ENCODE peak calls at places on chromosomes 13 and 19, in four cellular contexts. C is SK-N-SH, R is A549, T is stomach. K is an unnamed sample.

GRCh38 chr19:1249298-1249989 is 1.1 kb downstream of the MIDN start:
- DNase-seq in R (no peak), C (peak; percentile 92), T (peak; percentile 98), K (peak; percentile 94)

GRCh38 chr19:45423033-45423588 is 606 bp downstream of the ERCC1 start:
- DNase-seq in R (peak; percentile 7), C (no peak), T (no peak), K (peak; percentile 98)

GRCh38 chr19:12838182-12838890 is at the start of gene MAST1:
- DNase-seq in T (peak; percentile 50), R (no peak), C (peak; percentile 94), K (no peak)

GRCh38 chr13:79541426-79542049 is 60.6 kb downstream of the NDFIP2 start:
- DNase-seq in C (peak; percentile 21), R (peak; percentile 9), T (no peak), K (no peak)

GRCh38 chr13:77519808-77520207 is 15.7 kb upstream of the SCEL start:
- DNase-seq in C (no peak), R (no peak), T (no peak), K (no peak)

GRCh38 chr13:28741080-28741479 is 22.3 kb upstream of the SLC46A3 start:
- DNase-seq in T (no peak), R (no peak), C (no peak), K (no peak)

GRCh38 chr13:22926176-22927007 is 254.4 kb upstream of the SGCG start:
- DNase-seq in C (no peak), T (no peak), R (no peak), K (peak; percentile 82)

GRCh38 chr19:35251456-35251855 is 2.7 kb downstream of the LSR start:
- DNase-seq in R (no peak), C (no peak), T (no peak), K (no peak)

GRCh38 chr19:38875656-38876345 is 2.3 kb downstream of the RINL start:
- DNase-seq in R (no peak), C (no peak), T (no peak), K (no peak)

GRCh38 chr13:43267916-43268315 is 244.5 kb downstream of the DNAJC15 start:
- DNase-seq in R (no peak), C (no peak), T (no peak), K (no peak)

GRCh38 chr13:43266953-43267615 is 243.7 kb downstream of the DNAJC15 start:
- DNase-seq in C (no peak), T (no peak), R (no peak), K (no peak)

GRCh38 chr13:43270043-43270830 is 246.9 kb downstream of the DNAJC15 start:
- DNase-seq in T (no peak), R (no peak), C (no peak), K (no peak)

GRCh38 chr13:43268632-43269031 is 245.2 kb downstream of the DNAJC15 start:
- DNase-seq in C (no peak), R (no peak), T (no peak), K (no peak)

DNA sequence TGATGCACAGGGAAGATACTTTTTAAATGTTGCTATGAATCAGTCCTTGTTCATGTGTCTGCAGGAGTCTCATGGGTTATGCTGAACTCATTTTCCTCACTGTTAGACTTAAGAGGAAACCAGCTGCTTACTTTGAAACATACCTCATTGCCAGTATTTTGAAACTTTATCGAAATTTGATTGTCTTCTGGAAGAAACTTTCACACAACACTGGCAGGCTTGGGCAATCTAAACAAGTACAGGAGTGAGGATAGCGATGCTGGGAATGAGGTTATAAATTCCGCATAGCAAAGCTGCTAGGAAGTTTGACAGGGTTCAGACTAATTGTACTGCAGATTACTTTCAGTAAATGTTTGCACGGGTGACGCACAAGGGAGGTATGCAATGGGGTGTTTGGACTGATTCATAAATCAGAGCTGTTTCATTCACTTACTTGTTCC is 245.7 kb downstream of the DNAJC15 start:
- DNase-seq in R (peak; percentile 34), T (peak; percentile 70), C (no peak), K (peak; percentile 26)
- TF ChIP-seq EP300 in R (no peak), T (peak; percentile 74), C (peak; percentile 62), K (no peak)

GRCh38 chr19:50957587-50957986 is 4.7 kb upstream of the KLK5 start:
- DNase-seq in T (no peak), R (no peak), C (no peak), K (no peak)

GRCh38 chr19:50947123-50947522 is 5.7 kb downstream of the KLK5 start:
- DNase-seq in R (no peak), T (no peak), C (no peak), K (no peak)

GRCh38 chr19:50949792-50950320 is 3.0 kb downstream of the KLK5 start:
- DNase-seq in C (no peak), T (no peak), R (no peak), K (no peak)

DNA sequence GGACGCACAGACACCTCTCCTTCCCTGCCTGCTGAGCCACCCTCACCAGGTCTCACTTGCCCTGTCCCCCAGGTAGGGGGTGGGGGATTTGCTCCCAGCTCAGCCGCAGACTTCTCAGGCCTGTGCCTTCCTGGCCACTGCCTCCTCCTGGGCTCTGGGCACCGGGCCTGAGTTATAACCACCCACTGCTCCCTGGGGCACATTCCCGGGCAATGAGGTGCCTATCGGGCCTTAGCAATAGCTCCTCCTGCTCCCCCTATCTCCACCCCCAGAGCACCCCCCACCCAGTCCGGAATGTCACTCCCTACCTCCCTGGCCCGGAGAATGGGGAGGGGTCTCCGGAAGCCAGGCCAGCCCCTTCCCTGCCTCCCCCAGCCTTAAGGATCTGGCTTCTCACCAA is at the start of gene KLK5:
- DNase-seq in C (no peak), T (no peak), R (no peak), K (no peak)
- H3K4me3 ChIP-seq in C (no peak within 1 kb of the TSS), T (no peak within 1 kb of the TSS), R (no peak within 1 kb of the TSS), K (no peak within 1 kb of the TSS)

GRCh38 chr19:48780684-48781391 is 25.5 kb downstream of the FGF21 start:
- DNase-seq in C (no peak), R (no peak), T (peak; percentile 54), K (no peak)
- TF ChIP-seq EP300 in C (no peak), R (no peak), T (no peak), K (no peak)

DNA sequence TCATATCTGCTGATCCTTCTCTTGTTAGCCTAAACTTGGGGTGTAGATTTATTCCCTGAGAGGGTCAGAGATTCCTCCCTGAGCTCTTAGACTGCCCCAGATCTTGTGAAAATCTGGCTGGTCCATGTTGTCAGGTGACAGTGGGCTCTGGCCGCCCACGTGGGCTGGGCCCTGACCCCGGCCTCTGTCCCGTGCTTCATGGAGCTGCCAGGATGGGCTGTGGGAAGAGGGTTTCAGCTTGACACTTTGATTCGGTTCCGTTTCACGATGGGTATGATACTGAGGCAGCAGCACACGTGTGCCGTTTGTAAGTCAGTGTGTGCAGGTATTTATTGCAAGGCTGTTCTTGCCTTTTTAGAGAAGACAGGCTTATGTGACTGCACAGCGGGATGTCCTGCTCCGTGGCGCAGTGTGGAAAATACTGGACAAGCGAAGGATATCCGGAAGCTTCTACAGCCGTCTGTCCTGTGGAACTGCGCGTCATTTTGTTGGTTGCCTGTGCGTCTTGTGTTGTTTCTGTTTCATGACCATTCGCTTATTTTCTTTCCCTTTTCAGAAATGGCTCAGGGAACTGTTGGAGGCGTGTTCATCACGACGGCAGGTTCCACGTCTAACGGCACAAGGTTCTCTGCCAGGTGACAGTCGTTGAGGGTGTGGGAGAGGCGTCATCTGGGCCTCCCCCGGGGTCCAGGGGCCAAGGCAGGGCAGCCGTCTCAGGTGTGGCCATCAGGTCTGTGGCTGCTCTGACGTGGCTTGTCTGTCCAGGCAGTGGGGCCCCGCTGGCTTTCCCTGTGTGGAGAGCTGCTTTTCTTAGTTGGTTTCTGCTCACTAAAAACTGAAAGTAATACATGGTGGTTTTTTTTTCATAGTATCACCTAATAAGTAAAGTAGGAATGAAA is 20.5 kb downstream of the ATP4B start:
- DNase-seq in R (no peak), T (no peak), C (no peak), K (peak; percentile 5)
- H3K4me3 ChIP-seq in R (no peak overlapping the region), T (no peak overlapping the region), C (no peak overlapping the region), K (no peak overlapping the region)

GRCh38 chr19:7337380-7338194 is 11.2 kb upstream of the ARHGEF18 start:
- DNase-seq in C (no peak), T (no peak), R (no peak), K (no peak)
- TF ChIP-seq EP300 in C (no peak), T (no peak), R (no peak), K (no peak)

DNA sequence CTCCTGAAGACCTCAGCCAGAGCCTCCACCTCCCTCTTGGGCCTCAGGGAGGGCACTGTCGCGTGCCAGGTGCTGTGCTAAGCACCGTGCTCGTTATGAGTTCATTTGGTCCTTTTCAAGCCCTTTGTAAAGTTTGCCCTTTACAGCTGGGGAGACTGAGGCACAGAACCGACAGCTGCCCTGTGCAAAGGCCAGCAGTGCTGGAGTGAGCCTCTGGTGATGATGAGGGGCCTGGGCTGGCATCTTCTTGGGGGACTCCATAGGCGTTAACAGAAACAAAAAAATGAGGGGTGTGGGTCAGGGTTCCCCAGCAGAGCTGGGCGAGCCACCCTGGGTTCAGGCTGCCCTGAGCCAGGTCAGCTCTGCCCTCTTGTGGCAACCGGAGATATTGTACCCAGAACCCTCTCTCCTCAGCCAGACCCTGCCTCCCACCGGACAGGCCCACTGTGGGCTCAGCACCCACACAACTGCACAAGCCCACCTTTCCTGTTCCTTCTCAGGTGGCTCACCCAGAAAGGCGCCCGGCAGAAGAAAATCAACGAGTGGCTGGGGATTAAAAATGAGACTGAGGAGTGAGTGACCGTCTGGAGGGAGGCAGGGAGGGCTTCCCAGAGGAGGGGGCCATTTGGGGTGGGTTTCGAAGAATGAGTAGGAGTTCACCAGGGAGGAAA is 5.5 kb upstream of the IFI30 start:
- DNase-seq in C (peak; percentile 94), R (peak; percentile 81), T (peak; percentile 59), K (no peak)
- H3K4me3 ChIP-seq in C (no peak overlapping the region), R (no peak overlapping the region), T (no peak overlapping the region), K (no peak overlapping the region)

GRCh38 chr19:5686326-5686646 is 3.8 kb upstream of the RPL36 start:
- DNase-seq in C (no peak), R (no peak), T (no peak), K (no peak)

GRCh38 chr19:5684694-5685430 is 4.0 kb downstream of the HSD11B1L start:
- DNase-seq in R (no peak), C (no peak), T (no peak), K (peak; percentile 47)

GRCh38 chr19:5687360-5688198 is 2.5 kb upstream of the RPL36 start:
- DNase-seq in C (peak; percentile 40), R (no peak), T (no peak), K (peak; percentile 68)

GRCh38 chr19:5683177-5683886 is 2.5 kb downstream of the HSD11B1L start:
- DNase-seq in T (no peak), R (no peak), C (no peak), K (no peak)

GRCh38 chr19:5686647-5687359 is 3.3 kb upstream of the RPL36 start:
- DNase-seq in C (peak; percentile 99), R (peak; percentile 74), T (peak; percentile 99), K (peak; percentile 98)
- TF ChIP-seq EP300 in C (no peak), R (no peak), T (no peak), K (no peak)

DNA sequence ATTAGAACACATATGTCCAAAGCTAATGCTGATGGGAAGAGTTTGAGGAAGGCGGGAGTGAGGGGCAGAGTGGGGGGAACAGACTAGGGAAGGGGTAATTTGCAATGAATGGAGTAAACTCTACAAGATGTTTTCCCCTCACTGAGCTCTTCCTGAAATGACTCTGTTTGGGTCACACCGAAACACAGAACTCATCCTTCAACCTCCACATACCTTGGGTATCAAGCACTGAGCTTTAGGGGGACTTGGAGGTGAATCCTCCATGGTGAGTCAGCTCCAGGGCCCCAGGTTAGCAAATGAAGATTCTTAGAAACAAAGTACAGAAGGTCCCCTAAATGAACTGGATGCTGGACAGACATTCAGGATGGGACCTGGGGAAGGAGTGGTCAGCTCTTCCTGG is 1.3 kb upstream of the SIGLEC10 start:
- DNase-seq in R (no peak), C (no peak), T (no peak), K (no peak)
- H3K4me3 ChIP-seq in R (no peak overlapping the region), C (no peak overlapping the region), T (no peak overlapping the region), K (no peak overlapping the region)